ENCODE peak calls at places on chromosome 14, in eight cellular contexts. One of them, this sample, is unnamed. For H3K4me1, the result is how much of the 10 kb centered on the place peaks cover.

GRCh38 chr14:105335735-105336476 is 21.4 kb downstream of the PACS2 start:
- DNase-seq in Peyer's patch: no peak
- DNase-seq in lower lobe of right lung: peak
- DNase-seq in Panc1: no peak
- DNase-seq in upper lobe of right lung: no peak
- DNase-seq in CD8-positive, alpha-beta memory T cell: no peak
- DNase-seq in CD8-positive, alpha-beta T cell: no peak
- DNase-seq in colonic mucosa: no peak
- DNase-seq in this sample: no peak

GRCh38 chr14:54366726-54367707 is 29.8 kb upstream of the CDKN3 start:
- DNase-seq in colonic mucosa: peak
- DNase-seq in Panc1: peak
- DNase-seq in Peyer's patch: peak
- DNase-seq in lower lobe of right lung: no peak
- DNase-seq in CD8-positive, alpha-beta memory T cell: peak
- DNase-seq in upper lobe of right lung: no peak
- DNase-seq in CD8-positive, alpha-beta T cell: peak
- DNase-seq in this sample: no peak

GRCh38 chr14:59657769-59658168 is 81.2 kb upstream of the CCDC175 start:
- DNase-seq in lower lobe of right lung: no peak
- DNase-seq in Panc1: no peak
- DNase-seq in upper lobe of right lung: no peak
- DNase-seq in CD8-positive, alpha-beta memory T cell: no peak
- DNase-seq in colonic mucosa: no peak
- DNase-seq in Peyer's patch: no peak
- DNase-seq in CD8-positive, alpha-beta T cell: no peak
- DNase-seq in this sample: no peak

GRCh38 chr14:39015360-39015961 is 87.6 kb downstream of the SEC23A start:
- DNase-seq in colonic mucosa: no peak
- DNase-seq in Peyer's patch: peak
- DNase-seq in upper lobe of right lung: no peak
- DNase-seq in CD8-positive, alpha-beta memory T cell: no peak
- DNase-seq in lower lobe of right lung: no peak
- DNase-seq in CD8-positive, alpha-beta T cell: no peak
- DNase-seq in Panc1: peak
- DNase-seq in this sample: no peak

GRCh38 chr14:102873546-102874061 is 48.9 kb upstream of the AMN start:
- DNase-seq in upper lobe of right lung: no peak
- DNase-seq in colonic mucosa: peak
- DNase-seq in Peyer's patch: no peak
- DNase-seq in CD8-positive, alpha-beta memory T cell: no peak
- DNase-seq in Panc1: no peak
- DNase-seq in CD8-positive, alpha-beta T cell: no peak
- DNase-seq in lower lobe of right lung: no peak
- DNase-seq in this sample: no peak

GRCh38 chr14:67837011-67837624 is 17.5 kb downstream of the RAD51B start:
- DNase-seq in Panc1: peak
- DNase-seq in lower lobe of right lung: no peak
- DNase-seq in upper lobe of right lung: no peak
- DNase-seq in CD8-positive, alpha-beta T cell: peak
- DNase-seq in CD8-positive, alpha-beta memory T cell: peak
- DNase-seq in colonic mucosa: peak
- DNase-seq in Peyer's patch: peak
- DNase-seq in this sample: peak

GRCh38 chr14:91417134-91417982 is at the start of gene CCDC88C:
- DNase-seq in upper lobe of right lung: peak
- DNase-seq in Panc1: no peak
- DNase-seq in CD8-positive, alpha-beta memory T cell: peak
- DNase-seq in lower lobe of right lung: peak
- DNase-seq in Peyer's patch: peak
- DNase-seq in colonic mucosa: peak
- DNase-seq in CD8-positive, alpha-beta T cell: peak
- DNase-seq in this sample: peak

GRCh38 chr14:31252865-31253264 is 45.3 kb upstream of the HECTD1 start:
- DNase-seq in CD8-positive, alpha-beta memory T cell: no peak
- DNase-seq in Peyer's patch: no peak
- DNase-seq in CD8-positive, alpha-beta T cell: no peak
- DNase-seq in colonic mucosa: no peak
- DNase-seq in upper lobe of right lung: no peak
- DNase-seq in lower lobe of right lung: no peak
- DNase-seq in Panc1: no peak
- DNase-seq in this sample: no peak

GRCh38 chr14:24456980-24457379 is 14.4 kb upstream of the SDR39U1 start:
- DNase-seq in upper lobe of right lung: no peak
- DNase-seq in Panc1: no peak
- DNase-seq in CD8-positive, alpha-beta memory T cell: no peak
- DNase-seq in colonic mucosa: no peak
- DNase-seq in Peyer's patch: no peak
- DNase-seq in lower lobe of right lung: no peak
- DNase-seq in CD8-positive, alpha-beta T cell: no peak
- DNase-seq in this sample: no peak

GRCh38 chr14:83913466-83913865 is 1616.5 kb upstream of the FLRT2 start:
- DNase-seq in CD8-positive, alpha-beta T cell: no peak
- DNase-seq in Peyer's patch: no peak
- DNase-seq in CD8-positive, alpha-beta memory T cell: no peak
- DNase-seq in Panc1: no peak
- DNase-seq in upper lobe of right lung: no peak
- DNase-seq in lower lobe of right lung: no peak
- DNase-seq in colonic mucosa: no peak
- DNase-seq in this sample: no peak

GRCh38 chr14:100818221-100818699 is 7.7 kb upstream of the MEG3 start:
- DNase-seq in CD8-positive, alpha-beta memory T cell: no peak
- DNase-seq in Panc1: no peak
- DNase-seq in lower lobe of right lung: no peak
- DNase-seq in Peyer's patch: no peak
- DNase-seq in colonic mucosa: no peak
- DNase-seq in CD8-positive, alpha-beta T cell: no peak
- DNase-seq in upper lobe of right lung: no peak
- DNase-seq in this sample: no peak

GRCh38 chr14:30966415-30967363 is 58.8 kb upstream of the AP4S1 start:
- DNase-seq in colonic mucosa: no peak
- DNase-seq in Peyer's patch: no peak
- DNase-seq in CD8-positive, alpha-beta memory T cell: no peak
- DNase-seq in upper lobe of right lung: no peak
- DNase-seq in CD8-positive, alpha-beta T cell: no peak
- DNase-seq in lower lobe of right lung: no peak
- DNase-seq in Panc1: no peak
- DNase-seq in this sample: no peak

GRCh38 chr14:50947446-50947845 is 3.2 kb upstream of the PYGL start:
- DNase-seq in CD8-positive, alpha-beta memory T cell: no peak
- DNase-seq in Peyer's patch: no peak
- DNase-seq in CD8-positive, alpha-beta T cell: no peak
- DNase-seq in Panc1: no peak
- DNase-seq in colonic mucosa: no peak
- DNase-seq in upper lobe of right lung: no peak
- DNase-seq in lower lobe of right lung: no peak
- DNase-seq in this sample: no peak

GRCh38 chr14:104130974-104131651 is 7.3 kb upstream of the KIF26A start:
- DNase-seq in CD8-positive, alpha-beta memory T cell: no peak
- DNase-seq in upper lobe of right lung: peak
- DNase-seq in CD8-positive, alpha-beta T cell: no peak
- DNase-seq in lower lobe of right lung: peak
- DNase-seq in Peyer's patch: peak
- DNase-seq in Panc1: no peak
- DNase-seq in colonic mucosa: peak
- DNase-seq in this sample: no peak

GRCh38 chr14:93731753-93732152 is 56.5 kb downstream of the PRIMA1 start:
- DNase-seq in Peyer's patch: no peak
- DNase-seq in Panc1: no peak
- DNase-seq in upper lobe of right lung: no peak
- DNase-seq in CD8-positive, alpha-beta memory T cell: no peak
- DNase-seq in CD8-positive, alpha-beta T cell: no peak
- DNase-seq in lower lobe of right lung: peak
- DNase-seq in colonic mucosa: no peak
- DNase-seq in this sample: no peak

GRCh38 chr14:96797943-96798349 is 764 bp downstream of the VRK1 start:
- DNase-seq in upper lobe of right lung: no peak
- DNase-seq in colonic mucosa: peak
- DNase-seq in CD8-positive, alpha-beta memory T cell: no peak
- DNase-seq in lower lobe of right lung: no peak
- DNase-seq in Peyer's patch: no peak
- DNase-seq in CD8-positive, alpha-beta T cell: no peak
- DNase-seq in Panc1: no peak
- DNase-seq in this sample: no peak

GRCh38 chr14:86462193-86462592 is 932.2 kb downstream of the FLRT2 start:
- DNase-seq in Panc1: no peak
- DNase-seq in lower lobe of right lung: no peak
- DNase-seq in CD8-positive, alpha-beta T cell: no peak
- DNase-seq in Peyer's patch: no peak
- DNase-seq in upper lobe of right lung: no peak
- DNase-seq in colonic mucosa: peak
- DNase-seq in CD8-positive, alpha-beta memory T cell: no peak
- DNase-seq in this sample: no peak

GRCh38 chr14:87131879-87132278 is 861.1 kb downstream of the GALC start:
- DNase-seq in CD8-positive, alpha-beta memory T cell: no peak
- DNase-seq in Panc1: no peak
- DNase-seq in CD8-positive, alpha-beta T cell: no peak
- DNase-seq in colonic mucosa: no peak
- DNase-seq in Peyer's patch: no peak
- DNase-seq in lower lobe of right lung: no peak
- DNase-seq in upper lobe of right lung: no peak
- DNase-seq in this sample: no peak

DNA sequence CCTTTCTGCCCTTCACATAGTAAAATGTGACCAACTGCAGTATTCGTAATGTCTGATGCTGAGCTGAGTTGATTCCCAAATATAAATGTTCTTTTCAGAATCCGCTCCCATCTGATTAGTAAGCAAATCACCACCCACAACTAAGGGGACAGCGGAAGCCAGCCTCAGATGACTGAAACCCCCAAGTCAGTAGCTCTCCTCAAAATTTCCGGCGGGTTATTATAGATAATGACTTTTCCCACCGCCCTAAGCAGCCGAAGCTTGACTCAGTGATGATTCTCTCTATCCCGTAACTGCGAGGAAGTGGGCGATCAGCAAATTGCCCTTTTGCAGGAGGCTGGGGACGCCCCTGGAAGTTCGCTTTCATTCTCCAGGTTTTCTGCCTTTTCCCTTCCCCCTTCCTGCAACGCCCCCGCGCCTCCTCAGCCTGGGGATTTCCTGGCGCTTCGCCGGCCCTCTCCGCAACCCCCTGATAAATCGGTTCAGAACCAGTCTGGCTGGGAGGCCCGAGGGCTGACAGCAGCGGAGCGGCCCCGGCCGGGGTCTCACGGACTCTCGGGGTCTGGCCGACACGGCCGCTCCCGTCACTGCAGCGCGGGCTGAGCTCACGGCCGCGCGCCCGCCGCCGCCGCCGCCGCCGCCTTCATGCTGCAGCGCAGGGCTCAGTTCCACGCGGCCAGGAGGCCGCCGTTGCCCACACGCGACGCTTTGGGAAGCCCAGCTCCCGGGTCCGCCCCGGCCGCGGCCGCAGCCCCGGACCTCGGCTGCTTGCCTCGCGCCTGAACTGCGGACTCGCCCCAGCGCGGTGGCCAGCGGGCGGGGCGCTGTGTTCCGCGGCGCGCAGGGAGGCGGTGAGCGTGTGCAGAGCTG is at the start of gene LRFN5:
- DNase-seq in colonic mucosa: peak
- DNase-seq in upper lobe of right lung: peak
- DNase-seq in Panc1: no peak
- DNase-seq in CD8-positive, alpha-beta T cell: no peak
- DNase-seq in CD8-positive, alpha-beta memory T cell: no peak
- DNase-seq in Peyer's patch: no peak
- DNase-seq in lower lobe of right lung: no peak
- DNase-seq in this sample: no peak
- H3K27ac ChIP-seq in colonic mucosa: no peak
- H3K27ac ChIP-seq in upper lobe of right lung: peak
- H3K27ac ChIP-seq in Panc1: peak
- H3K27ac ChIP-seq in CD8-positive, alpha-beta T cell: no peak
- H3K27ac ChIP-seq in CD8-positive, alpha-beta memory T cell: no peak
- H3K27ac ChIP-seq in Peyer's patch: no peak
- H3K27ac ChIP-seq in lower lobe of right lung: peak
- H3K27ac ChIP-seq in this sample: no peak

GRCh38 chr14:75933712-75934296 is 48.0 kb downstream of the TGFB3 start:
- DNase-seq in CD8-positive, alpha-beta memory T cell: no peak
- DNase-seq in Panc1: no peak
- DNase-seq in CD8-positive, alpha-beta T cell: no peak
- DNase-seq in upper lobe of right lung: no peak
- DNase-seq in lower lobe of right lung: no peak
- DNase-seq in colonic mucosa: no peak
- DNase-seq in Peyer's patch: no peak
- DNase-seq in this sample: no peak

GRCh38 chr14:75941030-75941429 is 40.8 kb downstream of the TGFB3 start:
- DNase-seq in lower lobe of right lung: no peak
- DNase-seq in Panc1: no peak
- DNase-seq in Peyer's patch: no peak
- DNase-seq in upper lobe of right lung: no peak
- DNase-seq in colonic mucosa: no peak
- DNase-seq in CD8-positive, alpha-beta T cell: no peak
- DNase-seq in CD8-positive, alpha-beta memory T cell: no peak
- DNase-seq in this sample: no peak

GRCh38 chr14:75939200-75939599 is 42.6 kb downstream of the TGFB3 start:
- DNase-seq in Panc1: no peak
- DNase-seq in colonic mucosa: no peak
- DNase-seq in CD8-positive, alpha-beta memory T cell: no peak
- DNase-seq in lower lobe of right lung: no peak
- DNase-seq in CD8-positive, alpha-beta T cell: no peak
- DNase-seq in upper lobe of right lung: no peak
- DNase-seq in Peyer's patch: no peak
- DNase-seq in this sample: no peak

GRCh38 chr14:75934998-75935628 is 46.7 kb downstream of the TGFB3 start:
- DNase-seq in Peyer's patch: no peak
- DNase-seq in Panc1: no peak
- DNase-seq in colonic mucosa: no peak
- DNase-seq in upper lobe of right lung: no peak
- DNase-seq in CD8-positive, alpha-beta memory T cell: no peak
- DNase-seq in lower lobe of right lung: no peak
- DNase-seq in CD8-positive, alpha-beta T cell: no peak
- DNase-seq in this sample: no peak
- H3K4me1 ChIP-seq in Peyer's patch: under half
- H3K4me1 ChIP-seq in Panc1: under half
- H3K4me1 ChIP-seq in colonic mucosa: under half
- H3K4me1 ChIP-seq in upper lobe of right lung: under half
- H3K4me1 ChIP-seq in CD8-positive, alpha-beta memory T cell: under half
- H3K4me1 ChIP-seq in lower lobe of right lung: under half
- H3K4me1 ChIP-seq in CD8-positive, alpha-beta T cell: under half
- H3K4me1 ChIP-seq in this sample: under half

GRCh38 chr14:88765130-88765529 is 27.6 kb downstream of the EML5 start:
- DNase-seq in colonic mucosa: no peak
- DNase-seq in Panc1: no peak
- DNase-seq in lower lobe of right lung: no peak
- DNase-seq in Peyer's patch: no peak
- DNase-seq in CD8-positive, alpha-beta T cell: no peak
- DNase-seq in upper lobe of right lung: no peak
- DNase-seq in CD8-positive, alpha-beta memory T cell: no peak
- DNase-seq in this sample: no peak
- H3K27ac ChIP-seq in colonic mucosa: no peak
- H3K27ac ChIP-seq in Panc1: no peak
- H3K27ac ChIP-seq in lower lobe of right lung: no peak
- H3K27ac ChIP-seq in Peyer's patch: no peak
- H3K27ac ChIP-seq in CD8-positive, alpha-beta T cell: no peak
- H3K27ac ChIP-seq in upper lobe of right lung: no peak
- H3K27ac ChIP-seq in CD8-positive, alpha-beta memory T cell: no peak
- H3K27ac ChIP-seq in this sample: no peak

DNA sequence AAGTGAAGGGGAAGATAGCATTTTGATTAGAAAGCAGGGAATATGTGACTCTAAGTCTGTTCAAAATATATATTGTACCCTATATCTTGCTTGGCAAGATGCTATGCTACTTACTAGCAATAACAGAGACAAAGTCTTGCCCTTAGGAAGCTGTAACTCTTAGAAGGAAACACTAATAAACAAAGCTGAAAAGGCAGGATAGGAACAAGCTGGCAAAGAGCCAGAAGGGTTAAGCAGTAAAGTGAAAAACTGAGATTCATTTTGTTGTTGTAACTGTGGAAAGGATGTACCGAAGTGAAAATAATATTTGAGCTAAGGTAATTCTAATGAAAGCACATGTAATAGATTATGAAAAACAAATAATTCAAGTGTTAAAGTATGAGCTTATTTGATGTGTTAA is 527.1 kb upstream of the FLRT2 start:
- DNase-seq in Peyer's patch: no peak
- DNase-seq in lower lobe of right lung: no peak
- DNase-seq in CD8-positive, alpha-beta T cell: no peak
- DNase-seq in upper lobe of right lung: no peak
- DNase-seq in CD8-positive, alpha-beta memory T cell: no peak
- DNase-seq in colonic mucosa: no peak
- DNase-seq in Panc1: no peak
- DNase-seq in this sample: no peak
- H3K4me1 ChIP-seq in Peyer's patch: under half
- H3K4me1 ChIP-seq in lower lobe of right lung: under half
- H3K4me1 ChIP-seq in CD8-positive, alpha-beta T cell: under half
- H3K4me1 ChIP-seq in upper lobe of right lung: under half
- H3K4me1 ChIP-seq in CD8-positive, alpha-beta memory T cell: under half
- H3K4me1 ChIP-seq in colonic mucosa: under half
- H3K4me1 ChIP-seq in Panc1: under half
- H3K4me1 ChIP-seq in this sample: under half